ENCODE peak calls at places on chromosome 3, in seven cellular contexts. Y, H, A, V, B, E and Q are unnamed samples.

GRCh38 chr3:195237981-195238625 is 32.9 kb downstream of the XXYLT1 start:
- DNase-seq in Y (no peak), H (no peak), A (no peak), V (no peak), B (no peak), E (peak; percentile 27), Q (no peak)

GRCh38 chr3:93969443-93969842 is 4.3 kb downstream of the PROS1 start:
- DNase-seq in Y (peak; percentile 6), H (no peak), A (no peak), V (no peak), B (no peak), E (peak; percentile 54), Q (no peak)

GRCh38 chr3:184241447-184242296 is 7.1 kb downstream of the ALG3 start:
- DNase-seq in Y (no peak), H (peak; percentile 49), A (peak; percentile 28), V (peak; percentile 65), B (peak; percentile 45), E (peak; percentile 54), Q (peak; percentile 88)

GRCh38 chr3:193346259-193346658 is 32.3 kb downstream of the ATP13A5 start:
- DNase-seq in Y (no peak), H (no peak), A (no peak), V (no peak), B (no peak), E (no peak), Q (no peak)

GRCh38 chr3:133892546-133893231 is 3.0 kb downstream of the RAB6B start:
- DNase-seq in Y (no peak), H (peak; percentile 74), A (no peak), V (peak; percentile 80), B (peak; percentile 78), E (no peak), Q (no peak)

GRCh38 chr3:179452872-179453271 is 1.6 kb upstream of the GNB4 start:
- DNase-seq in Y (no peak), H (no peak), A (no peak), V (no peak), B (no peak), E (peak; percentile 28), Q (no peak)

GRCh38 chr3:51311055-51311454 is 74.0 kb upstream of the MANF start:
- DNase-seq in Y (peak; percentile 20), H (no peak), A (no peak), V (no peak), B (no peak), E (peak; percentile 56), Q (no peak)

GRCh38 chr3:10472877-10473440 is 32.4 kb downstream of the ATP2B2 start:
- DNase-seq in Y (no peak), H (no peak), A (no peak), V (peak; percentile 14), B (no peak), E (no peak), Q (no peak)

GRCh38 chr3:136955813-136956212 is 2.0 kb upstream of the IL20RB start:
- DNase-seq in Y (peak; percentile 26), H (no peak), A (no peak), V (no peak), B (no peak), E (peak; percentile 86), Q (no peak)

GRCh38 chr3:142445816-142446254 is 2.0 kb downstream of the XRN1 start:
- DNase-seq in Y (no peak), H (no peak), A (no peak), V (no peak), B (no peak), E (peak; percentile 60), Q (no peak)

GRCh38 chr3:167653750-167654149 is at the start of gene WDR49:
- DNase-seq in Y (no peak), H (no peak), A (no peak), V (no peak), B (no peak), E (no peak), Q (no peak)

GRCh38 chr3:111763101-111763500 is 96.0 kb upstream of the PHLDB2 start:
- DNase-seq in Y (no peak), H (no peak), A (no peak), V (no peak), B (no peak), E (peak; percentile 20), Q (no peak)
- H3K4me1 ChIP-seq in Y (peaks cover 91% of the 10 kb centered on the region), H (peaks cover 4% of the 10 kb centered on the region), A (no peaks in the 10 kb centered on the region), V (peaks cover 28% of the 10 kb centered on the region), B (peaks cover 45% of the 10 kb centered on the region), E (peaks cover 70% of the 10 kb centered on the region), Q (no peaks in the 10 kb centered on the region)

DNA sequence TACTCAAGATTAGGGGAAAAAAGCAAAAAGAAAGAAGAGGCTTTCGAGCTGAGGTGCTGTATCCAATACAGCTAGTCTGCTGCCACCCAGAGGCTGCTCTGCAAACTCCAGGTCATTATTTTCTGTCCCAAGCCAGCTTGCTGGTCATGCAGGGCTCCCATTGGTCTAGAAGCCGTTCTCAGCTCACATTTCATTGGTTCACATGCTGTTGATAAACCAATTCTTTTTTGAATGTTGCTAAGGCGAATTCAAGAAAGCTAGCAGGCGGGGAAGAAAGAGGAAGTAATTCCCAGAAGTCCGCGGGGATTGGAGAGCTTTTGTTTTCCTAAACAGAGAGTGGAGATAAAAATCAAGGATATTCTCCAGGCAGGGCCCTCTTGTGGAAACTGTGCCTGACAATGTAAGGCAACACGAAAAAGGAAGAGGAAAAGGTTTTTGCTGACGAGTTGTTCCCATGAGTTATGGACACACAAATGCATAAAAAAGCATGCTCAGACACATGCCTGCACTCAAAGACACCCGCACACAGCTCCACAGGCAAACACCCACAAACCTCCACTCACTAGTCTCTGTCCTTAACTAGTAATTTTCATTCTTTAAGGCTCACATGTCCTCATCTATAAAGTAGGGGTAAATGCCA is 33.4 kb downstream of the FSTL1 start:
- DNase-seq in Y (peak; percentile 99), H (peak; percentile 84), A (peak; percentile 88), V (peak; percentile 88), B (peak; percentile 89), E (peak; percentile 97), Q (peak; percentile 85)
- H3K4me3 ChIP-seq in Y (peak overlapping the region; percentile 30), H (peak overlapping the region; percentile 27), A (no peak overlapping the region), V (peak overlapping the region; percentile 47), B (peak overlapping the region; percentile 52), E (peak overlapping the region; percentile 9), Q (peak overlapping the region; percentile 7)

GRCh38 chr3:111571272-111571671 is 23.9 kb downstream of the ZBED2 start:
- DNase-seq in Y (no peak), H (no peak), A (no peak), V (no peak), B (no peak), E (no peak), Q (no peak)
- H3K4me1 ChIP-seq in Y (peaks cover 8% of the 10 kb centered on the region), H (no peaks in the 10 kb centered on the region), A (peaks cover 18% of the 10 kb centered on the region), V (no peaks in the 10 kb centered on the region), B (no peaks in the 10 kb centered on the region), E (peaks cover 3% of the 10 kb centered on the region), Q (no peaks in the 10 kb centered on the region)

GRCh38 chr3:24302382-24302781 is 192.3 kb downstream of the THRB start:
- DNase-seq in Y (no peak), H (no peak), A (no peak), V (no peak), B (no peak), E (no peak), Q (no peak)

GRCh38 chr3:24306518-24306917 is 188.1 kb downstream of the THRB start:
- DNase-seq in Y (no peak), H (no peak), A (no peak), V (no peak), B (no peak), E (no peak), Q (no peak)

GRCh38 chr3:24303057-24303754 is 191.4 kb downstream of the THRB start:
- DNase-seq in Y (no peak), H (no peak), A (no peak), V (no peak), B (no peak), E (no peak), Q (no peak)

GRCh38 chr3:24300949-24301348 is 193.7 kb downstream of the THRB start:
- DNase-seq in Y (no peak), H (no peak), A (no peak), V (no peak), B (no peak), E (no peak), Q (no peak)

DNA sequence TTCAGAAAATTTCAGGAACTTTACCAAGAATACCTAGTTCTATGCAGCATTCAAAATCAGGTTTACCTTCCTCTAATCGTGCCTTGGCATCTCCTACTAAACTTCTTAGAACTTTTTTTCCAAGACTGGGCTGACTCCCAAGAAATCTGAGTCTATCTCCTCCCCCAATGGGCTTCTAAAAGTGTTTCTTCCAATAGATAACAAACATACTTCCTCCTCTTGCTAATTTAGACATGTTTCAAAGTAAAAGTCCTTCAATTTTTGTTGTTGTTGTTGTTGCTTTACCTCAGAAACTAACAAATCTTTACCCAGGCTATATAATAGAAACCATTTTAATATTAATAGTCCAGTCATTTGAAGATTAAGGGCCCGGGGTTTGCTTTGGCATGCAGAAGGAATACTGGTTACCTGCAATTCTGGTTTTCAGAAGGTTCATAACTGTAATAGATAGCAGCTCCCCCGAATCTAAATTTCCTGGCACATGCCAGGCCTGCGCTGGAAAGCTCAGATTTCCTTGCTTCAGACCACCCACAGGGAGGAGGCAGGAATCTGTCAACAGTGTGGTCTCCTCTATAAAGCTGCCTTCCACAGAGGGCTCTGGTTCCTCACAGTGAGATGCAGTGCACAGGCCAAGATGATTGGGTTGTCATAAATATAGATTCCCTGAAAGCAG is 188.7 kb downstream of the THRB start:
- DNase-seq in Y (no peak), H (no peak), A (no peak), V (no peak), B (no peak), E (peak; percentile 12), Q (no peak)
- H3K4me3 ChIP-seq in Y (no peak overlapping the region), H (no peak overlapping the region), A (no peak overlapping the region), V (no peak overlapping the region), B (no peak overlapping the region), E (no peak overlapping the region), Q (no peak overlapping the region)

DNA sequence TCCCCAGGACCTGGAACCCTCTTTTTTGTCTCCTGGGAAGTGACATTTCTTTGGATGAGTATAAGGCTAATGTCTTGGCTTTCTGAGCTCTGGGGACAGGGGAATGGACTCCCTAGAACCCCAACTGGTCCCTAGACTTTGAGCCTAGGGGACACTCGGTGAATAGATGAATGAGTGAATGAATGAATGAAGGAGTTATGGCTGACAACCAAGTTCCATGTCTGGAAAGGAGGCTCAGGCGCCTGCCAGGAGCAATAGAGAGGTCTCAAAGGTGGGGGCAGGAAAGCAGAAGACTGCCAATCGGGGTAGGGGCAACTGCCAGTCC is 712 bp upstream of the PRKCD start:
- DNase-seq in Y (no peak), H (no peak), A (no peak), V (no peak), B (no peak), E (no peak), Q (no peak)
- H3K4me1 ChIP-seq in Y (peaks cover 29% of the 10 kb centered on the region), H (peaks cover 5% of the 10 kb centered on the region), A (no peaks in the 10 kb centered on the region), V (peaks cover 18% of the 10 kb centered on the region), B (peaks cover 61% of the 10 kb centered on the region), E (peaks cover 4% of the 10 kb centered on the region), Q (no peaks in the 10 kb centered on the region)

GRCh38 chr3:28240440-28240839 is 979 bp upstream of the CMC1 start:
- DNase-seq in Y (no peak), H (no peak), A (no peak), V (no peak), B (no peak), E (no peak), Q (no peak)
- H3K4me3 ChIP-seq in Y (no peak overlapping the region), H (peak overlapping the region; percentile 97), A (no peak overlapping the region), V (peak overlapping the region; percentile 82), B (peak overlapping the region; percentile 98), E (peak overlapping the region; percentile 92), Q (no peak overlapping the region)